ENCODE peak calls at places on chromosomes 11 and 22, in four cellular contexts. One of them, this sample, is unnamed.

GRCh38 chr11:30908272-30908671 is 322.1 kb upstream of the MPPED2 start:
- DNase-seq in amniotic stem cell: no peak
- DNase-seq in T-helper 1 cell: no peak
- DNase-seq in lung microvascular endothelial cell: no peak
- DNase-seq in this sample: no peak

GRCh38 chr11:36235750-36236149 is 53.5 kb downstream of the COMMD9 start:
- DNase-seq in amniotic stem cell: no peak
- DNase-seq in T-helper 1 cell: no peak
- DNase-seq in lung microvascular endothelial cell: no peak
- DNase-seq in this sample: no peak

GRCh38 chr22:41539146-41540005 is 4.9 kb downstream of the POLR3H start:
- DNase-seq in amniotic stem cell: no peak
- DNase-seq in T-helper 1 cell: no peak
- DNase-seq in lung microvascular endothelial cell: no peak
- DNase-seq in this sample: no peak

GRCh38 chr11:70112017-70112434 is 33.9 kb downstream of the ANO1 start:
- DNase-seq in amniotic stem cell: no peak
- DNase-seq in T-helper 1 cell: no peak
- DNase-seq in lung microvascular endothelial cell: no peak
- DNase-seq in this sample: no peak

GRCh38 chr11:7706377-7706776 is at the start of gene OVCH2:
- DNase-seq in amniotic stem cell: no peak
- DNase-seq in T-helper 1 cell: no peak
- DNase-seq in lung microvascular endothelial cell: no peak
- DNase-seq in this sample: no peak

GRCh38 chr11:13378316-13378715 is 84.7 kb downstream of the BTBD10 start:
- DNase-seq in amniotic stem cell: no peak
- DNase-seq in T-helper 1 cell: no peak
- DNase-seq in lung microvascular endothelial cell: no peak
- DNase-seq in this sample: no peak

GRCh38 chr11:3894128-3894731 is 38.8 kb downstream of the STIM1 start:
- DNase-seq in amniotic stem cell: no peak
- DNase-seq in T-helper 1 cell: no peak
- DNase-seq in lung microvascular endothelial cell: peak; percentile 29
- DNase-seq in this sample: no peak

GRCh38 chr11:70243912-70244652 is 26.4 kb upstream of the PPFIA1 start:
- DNase-seq in amniotic stem cell: no peak
- DNase-seq in T-helper 1 cell: no peak
- DNase-seq in lung microvascular endothelial cell: no peak
- DNase-seq in this sample: no peak

GRCh38 chr11:79287952-79288351 is 152.9 kb downstream of the TENM4 start:
- DNase-seq in amniotic stem cell: no peak
- DNase-seq in T-helper 1 cell: no peak
- DNase-seq in lung microvascular endothelial cell: no peak
- DNase-seq in this sample: no peak

GRCh38 chr11:69878927-69879733 is 59.9 kb upstream of the FGF3 start:
- DNase-seq in amniotic stem cell: no peak
- DNase-seq in T-helper 1 cell: no peak
- DNase-seq in lung microvascular endothelial cell: no peak
- DNase-seq in this sample: no peak

GRCh38 chr11:128790200-128790599 is 76.9 kb downstream of the KCNJ1 start:
- DNase-seq in amniotic stem cell: no peak
- DNase-seq in T-helper 1 cell: no peak
- DNase-seq in lung microvascular endothelial cell: peak; percentile 29
- DNase-seq in this sample: peak; percentile 65

GRCh38 chr22:41966607-41967240 is 2.5 kb upstream of the SEPTIN3 start:
- DNase-seq in amniotic stem cell: peak; percentile 67
- DNase-seq in T-helper 1 cell: peak; percentile 12
- DNase-seq in lung microvascular endothelial cell: peak; percentile 78
- DNase-seq in this sample: peak; percentile 43

GRCh38 chr22:24216541-24217209 is 28.2 kb downstream of the GGT5 start:
- DNase-seq in amniotic stem cell: no peak
- DNase-seq in T-helper 1 cell: no peak
- DNase-seq in lung microvascular endothelial cell: no peak
- DNase-seq in this sample: no peak

GRCh38 chr11:72381584-72382090 is 52.7 kb downstream of the CLPB start:
- DNase-seq in amniotic stem cell: no peak
- DNase-seq in T-helper 1 cell: no peak
- DNase-seq in lung microvascular endothelial cell: no peak
- DNase-seq in this sample: no peak

GRCh38 chr11:76232026-76232665 is 25.8 kb upstream of the WNT11 start:
- DNase-seq in amniotic stem cell: no peak
- DNase-seq in T-helper 1 cell: peak; percentile 31
- DNase-seq in lung microvascular endothelial cell: no peak
- DNase-seq in this sample: no peak